ENCODE peak calls at places on chromosomes 12 and 14, in ten cellular contexts. B is renal cortical epithelial cell; R is RWPE1; J is activated B cell treated with CpG ODN at 0.5 μM for 24 hours; F is spleen; N is effector CD8-positive, alpha-beta T cell; D is NCI-H1694; G is GM04503; I is GM10248; Z is dorsolateral prefrontal cortex. S is an unnamed sample.

GRCh38 chr14:92861856-92862807 is 60.8 kb upstream of the CHGA start:
- DNase-seq in B (no peak), R (no peak), J (no peak), F (no peak), N (no peak), D (no peak), G (no peak), I (no peak), Z (no peak), S (no peak)

GRCh38 chr12:55073043-55074022 is 52.9 kb upstream of the OR9K2 start:
- DNase-seq in B (peak), R (peak), J (peak), F (peak), N (peak), D (peak), G (no peak), I (peak), Z (peak), S (peak)

GRCh38 chr14:95235767-95236166 is 78.4 kb upstream of the DICER1 start:
- DNase-seq in B (no peak), R (no peak), J (no peak), F (peak), N (no peak), D (no peak), G (no peak), I (no peak), Z (no peak), S (no peak)

GRCh38 chr12:113187588-113187987 is 2.1 kb downstream of the RITA1 start:
- DNase-seq in B (no peak), R (no peak), J (no peak), F (no peak), N (no peak), D (no peak), G (no peak), I (no peak), Z (no peak), S (no peak)

GRCh38 chr14:31025335-31026075 is at the start of gene AP4S1:
- DNase-seq in B (no peak), R (peak), J (peak), F (peak), N (peak), D (no peak), G (no peak), I (peak), Z (peak), S (peak)

GRCh38 chr12:47190271-47190750 is 110.6 kb upstream of the AMIGO2 start:
- DNase-seq in B (peak), R (peak), J (no peak), F (no peak), N (no peak), D (no peak), G (peak), I (no peak), Z (no peak), S (no peak)

GRCh38 chr12:123942277-123942653 is 30.4 kb downstream of the CCDC92 start:
- DNase-seq in B (peak), R (no peak), J (no peak), F (no peak), N (no peak), D (no peak), G (peak), I (no peak), Z (peak), S (no peak)

GRCh38 chr14:36553650-36554260 is 28.7 kb downstream of the NKX2-8 start:
- DNase-seq in B (peak), R (peak), J (no peak), F (no peak), N (no peak), D (peak), G (no peak), I (peak), Z (no peak), S (no peak)

GRCh38 chr12:20364501-20364900 is 3.8 kb upstream of the PDE3A start:
- DNase-seq in B (no peak), R (no peak), J (no peak), F (no peak), N (no peak), D (no peak), G (no peak), I (no peak), Z (no peak), S (no peak)

GRCh38 chr14:68230941-68231717 is 411.6 kb downstream of the RAD51B start:
- DNase-seq in B (peak), R (no peak), J (no peak), F (no peak), N (no peak), D (no peak), G (no peak), I (no peak), Z (no peak), S (no peak)

GRCh38 chr12:69623970-69624369 is 13.3 kb upstream of the LRRC10 start:
- DNase-seq in B (no peak), R (no peak), J (no peak), F (no peak), N (no peak), D (no peak), G (no peak), I (no peak), Z (no peak), S (no peak)

GRCh38 chr14:103404920-103405319 is 19.7 kb downstream of the MARK3 start:
- DNase-seq in B (no peak), R (no peak), J (no peak), F (no peak), N (no peak), D (no peak), G (no peak), I (no peak), Z (no peak), S (no peak)

GRCh38 chr12:117640511-117640910 is 279.1 kb upstream of the NOS1 start:
- DNase-seq in B (no peak), R (no peak), J (no peak), F (no peak), N (no peak), D (no peak), G (no peak), I (no peak), Z (no peak), S (no peak)

GRCh38 chr12:6062427-6063378 is 61.8 kb downstream of the VWF start:
- DNase-seq in B (no peak), R (peak), J (peak), F (peak), N (peak), D (peak), G (no peak), I (peak), Z (peak), S (peak)

GRCh38 chr12:102171951-102172350 is 25.7 kb downstream of the PMCH start:
- DNase-seq in B (peak), R (no peak), J (no peak), F (no peak), N (no peak), D (no peak), G (no peak), I (no peak), Z (no peak), S (no peak)

GRCh38 chr14:31895206-31895605 is 181.9 kb upstream of the ARHGAP5 start:
- DNase-seq in B (peak), R (peak), J (no peak), F (no peak), N (no peak), D (no peak), G (no peak), I (no peak), Z (no peak), S (no peak)

GRCh38 chr12:77724367-77724957 is 106.2 kb upstream of the NAV3 start:
- DNase-seq in B (peak), R (peak), J (no peak), F (no peak), N (no peak), D (peak), G (no peak), I (no peak), Z (no peak), S (no peak)

GRCh38 chr12:11653215-11653753 is 3.8 kb downstream of the ETV6 start:
- DNase-seq in B (peak), R (no peak), J (no peak), F (no peak), N (no peak), D (no peak), G (no peak), I (peak), Z (no peak), S (no peak)

GRCh38 chr14:71142375-71143038 is 235.2 kb downstream of the PCNX1 start:
- DNase-seq in B (peak), R (no peak), J (no peak), F (no peak), N (no peak), D (no peak), G (peak), I (peak), Z (no peak), S (peak)

GRCh38 chr12:113086249-113087164 is 30.0 kb downstream of the DTX1 start:
- DNase-seq in B (peak), R (no peak), J (no peak), F (peak), N (no peak), D (no peak), G (no peak), I (no peak), Z (no peak), S (peak)

GRCh38 chr14:21071225-21072041 is 1.3 kb downstream of the ARHGEF40 start:
- DNase-seq in B (peak), R (peak), J (peak), F (peak), N (peak), D (no peak), G (peak), I (peak), Z (no peak), S (no peak)

GRCh38 chr12:111429760-111430417 is 24.2 kb downstream of the SH2B3 start:
- DNase-seq in B (no peak), R (no peak), J (no peak), F (no peak), N (peak), D (no peak), G (no peak), I (peak), Z (no peak), S (peak)

S was measured in CD8-positive, alpha-beta memory T cell.